ENCODE peak calls at places on chromosomes 5 and 9, in eight cellular contexts. One of them, this sample, is unnamed.

GRCh38 chr5:179163236-179164155 is 103.3 kb downstream of the ZNF354C start:
- DNase-seq in CD4-positive, CD25-positive, alpha-beta regulatory T cell: no peak
- DNase-seq in GM23338: no peak
- DNase-seq in brain microvascular endothelial cell: no peak
- DNase-seq in neural progenitor cell: no peak
- DNase-seq in Panc1: no peak
- DNase-seq in fibroblast of lung: no peak
- DNase-seq in astrocyte of the cerebellum: no peak
- DNase-seq in this sample: no peak

GRCh38 chr9:95486318-95486717 is 30.5 kb downstream of the PTCH1 start:
- DNase-seq in CD4-positive, CD25-positive, alpha-beta regulatory T cell: no peak
- DNase-seq in GM23338: no peak
- DNase-seq in brain microvascular endothelial cell: no peak
- DNase-seq in neural progenitor cell: no peak
- DNase-seq in Panc1: no peak
- DNase-seq in fibroblast of lung: no peak
- DNase-seq in astrocyte of the cerebellum: no peak
- DNase-seq in this sample: no peak

GRCh38 chr9:88587885-88588628 is 53.1 kb downstream of the NXNL2 start:
- DNase-seq in CD4-positive, CD25-positive, alpha-beta regulatory T cell: no peak
- DNase-seq in GM23338: no peak
- DNase-seq in brain microvascular endothelial cell: no peak
- DNase-seq in neural progenitor cell: no peak
- DNase-seq in Panc1: no peak
- DNase-seq in fibroblast of lung: no peak
- DNase-seq in astrocyte of the cerebellum: no peak
- DNase-seq in this sample: no peak

GRCh38 chr5:37109338-37109737 is 139.8 kb downstream of the CPLANE1 start:
- DNase-seq in CD4-positive, CD25-positive, alpha-beta regulatory T cell: no peak
- DNase-seq in GM23338: no peak
- DNase-seq in brain microvascular endothelial cell: no peak
- DNase-seq in neural progenitor cell: no peak
- DNase-seq in Panc1: no peak
- DNase-seq in fibroblast of lung: no peak
- DNase-seq in astrocyte of the cerebellum: no peak
- DNase-seq in this sample: no peak

GRCh38 chr9:125494555-125494920 is 212.5 kb downstream of the MAPKAP1 start:
- DNase-seq in CD4-positive, CD25-positive, alpha-beta regulatory T cell: no peak
- DNase-seq in GM23338: no peak
- DNase-seq in brain microvascular endothelial cell: no peak
- DNase-seq in neural progenitor cell: no peak
- DNase-seq in Panc1: no peak
- DNase-seq in fibroblast of lung: no peak
- DNase-seq in astrocyte of the cerebellum: no peak
- DNase-seq in this sample: no peak

GRCh38 chr5:32089146-32090000 is 84.7 kb downstream of the GOLPH3 start:
- DNase-seq in CD4-positive, CD25-positive, alpha-beta regulatory T cell: no peak
- DNase-seq in GM23338: no peak
- DNase-seq in brain microvascular endothelial cell: no peak
- DNase-seq in neural progenitor cell: no peak
- DNase-seq in Panc1: no peak
- DNase-seq in fibroblast of lung: no peak
- DNase-seq in astrocyte of the cerebellum: no peak
- DNase-seq in this sample: no peak

GRCh38 chr5:145681686-145682085 is 153.5 kb downstream of the PRELID2 start:
- DNase-seq in CD4-positive, CD25-positive, alpha-beta regulatory T cell: peak; percentile 13
- DNase-seq in GM23338: peak; percentile 79
- DNase-seq in brain microvascular endothelial cell: peak; percentile 85
- DNase-seq in neural progenitor cell: peak; percentile 74
- DNase-seq in Panc1: peak; percentile 58
- DNase-seq in fibroblast of lung: peak; percentile 82
- DNase-seq in astrocyte of the cerebellum: peak; percentile 63
- DNase-seq in this sample: peak; percentile 27

GRCh38 chr5:158978061-158978745 is 121.5 kb downstream of the EBF1 start:
- DNase-seq in CD4-positive, CD25-positive, alpha-beta regulatory T cell: no peak
- DNase-seq in GM23338: no peak
- DNase-seq in brain microvascular endothelial cell: peak; percentile 20
- DNase-seq in neural progenitor cell: no peak
- DNase-seq in Panc1: no peak
- DNase-seq in fibroblast of lung: peak; percentile 73
- DNase-seq in astrocyte of the cerebellum: peak; percentile 53
- DNase-seq in this sample: no peak

GRCh38 chr5:172403191-172403794 is 51.0 kb downstream of the SH3PXD2B start:
- DNase-seq in CD4-positive, CD25-positive, alpha-beta regulatory T cell: no peak
- DNase-seq in GM23338: peak; percentile 68
- DNase-seq in brain microvascular endothelial cell: no peak
- DNase-seq in neural progenitor cell: peak; percentile 69
- DNase-seq in Panc1: no peak
- DNase-seq in fibroblast of lung: peak; percentile 91
- DNase-seq in astrocyte of the cerebellum: peak; percentile 75
- DNase-seq in this sample: peak; percentile 75

GRCh38 chr5:623531-623930 is 11.4 kb downstream of the CEP72 start:
- DNase-seq in CD4-positive, CD25-positive, alpha-beta regulatory T cell: no peak
- DNase-seq in GM23338: no peak
- DNase-seq in brain microvascular endothelial cell: no peak
- DNase-seq in neural progenitor cell: no peak
- DNase-seq in Panc1: no peak
- DNase-seq in fibroblast of lung: no peak
- DNase-seq in astrocyte of the cerebellum: no peak
- DNase-seq in this sample: no peak

GRCh38 chr9:13705913-13706312 is 426.4 kb upstream of the MPDZ start:
- DNase-seq in CD4-positive, CD25-positive, alpha-beta regulatory T cell: no peak
- DNase-seq in GM23338: no peak
- DNase-seq in brain microvascular endothelial cell: peak; percentile 86
- DNase-seq in neural progenitor cell: peak; percentile 15
- DNase-seq in Panc1: no peak
- DNase-seq in fibroblast of lung: peak; percentile 80
- DNase-seq in astrocyte of the cerebellum: no peak
- DNase-seq in this sample: peak; percentile 99

GRCh38 chr9:10265102-10265708 is 347.6 kb downstream of the PTPRD start:
- DNase-seq in CD4-positive, CD25-positive, alpha-beta regulatory T cell: no peak
- DNase-seq in GM23338: no peak
- DNase-seq in brain microvascular endothelial cell: peak; percentile 95
- DNase-seq in neural progenitor cell: no peak
- DNase-seq in Panc1: no peak
- DNase-seq in fibroblast of lung: peak; percentile 96
- DNase-seq in astrocyte of the cerebellum: peak; percentile 93
- DNase-seq in this sample: peak; percentile 94

DNA sequence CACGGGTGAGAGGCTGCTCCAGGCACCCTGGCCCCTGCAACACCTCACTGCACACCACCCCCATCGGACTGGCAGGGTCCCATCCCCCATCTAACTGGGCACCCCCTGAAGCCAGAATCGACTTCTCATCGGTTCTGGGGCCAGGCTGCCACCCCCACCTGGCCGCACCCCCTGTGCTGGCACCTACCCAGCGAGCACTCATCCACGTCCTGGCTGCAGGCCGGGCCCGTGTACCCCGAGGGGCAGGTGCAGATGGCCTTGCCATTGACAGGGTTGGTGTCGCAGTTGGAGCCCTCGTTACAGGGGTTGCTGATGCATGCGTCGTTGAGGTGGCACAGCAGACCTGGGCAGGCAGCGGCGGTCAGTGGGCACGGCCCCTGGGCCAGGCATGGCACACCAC is 27.9 kb downstream of the NOTCH1 start:
- DNase-seq in CD4-positive, CD25-positive, alpha-beta regulatory T cell: no peak
- DNase-seq in GM23338: no peak
- DNase-seq in brain microvascular endothelial cell: no peak
- DNase-seq in neural progenitor cell: no peak
- DNase-seq in Panc1: no peak
- DNase-seq in fibroblast of lung: no peak
- DNase-seq in astrocyte of the cerebellum: no peak
- DNase-seq in this sample: no peak
- H3K4me3 ChIP-seq in CD4-positive, CD25-positive, alpha-beta regulatory T cell: no peak overlapping the region
- H3K4me3 ChIP-seq in GM23338: no peak overlapping the region
- H3K4me3 ChIP-seq in brain microvascular endothelial cell: no peak overlapping the region
- H3K4me3 ChIP-seq in neural progenitor cell: no peak overlapping the region
- H3K4me3 ChIP-seq in Panc1: no peak overlapping the region
- H3K4me3 ChIP-seq in fibroblast of lung: no peak overlapping the region
- H3K4me3 ChIP-seq in astrocyte of the cerebellum: no peak overlapping the region
- H3K4me3 ChIP-seq in this sample: no peak overlapping the region

GRCh38 chr5:142057697-142058056 is 44.9 kb upstream of the GNPDA1 start:
- DNase-seq in CD4-positive, CD25-positive, alpha-beta regulatory T cell: no peak
- DNase-seq in GM23338: no peak
- DNase-seq in brain microvascular endothelial cell: no peak
- DNase-seq in neural progenitor cell: no peak
- DNase-seq in Panc1: no peak
- DNase-seq in fibroblast of lung: no peak
- DNase-seq in astrocyte of the cerebellum: no peak
- DNase-seq in this sample: no peak

GRCh38 chr5:142059304-142059940 is 46.6 kb upstream of the GNPDA1 start:
- DNase-seq in CD4-positive, CD25-positive, alpha-beta regulatory T cell: no peak
- DNase-seq in GM23338: peak; percentile 58
- DNase-seq in brain microvascular endothelial cell: no peak
- DNase-seq in neural progenitor cell: no peak
- DNase-seq in Panc1: no peak
- DNase-seq in fibroblast of lung: peak; percentile 29
- DNase-seq in astrocyte of the cerebellum: no peak
- DNase-seq in this sample: no peak

GRCh38 chr5:142048272-142048671 is 35.4 kb upstream of the GNPDA1 start:
- DNase-seq in CD4-positive, CD25-positive, alpha-beta regulatory T cell: no peak
- DNase-seq in GM23338: peak; percentile 79
- DNase-seq in brain microvascular endothelial cell: no peak
- DNase-seq in neural progenitor cell: peak; percentile 17
- DNase-seq in Panc1: no peak
- DNase-seq in fibroblast of lung: no peak
- DNase-seq in astrocyte of the cerebellum: no peak
- DNase-seq in this sample: no peak

GRCh38 chr5:142056831-142057696 is 44.2 kb upstream of the GNPDA1 start:
- DNase-seq in CD4-positive, CD25-positive, alpha-beta regulatory T cell: no peak
- DNase-seq in GM23338: no peak
- DNase-seq in brain microvascular endothelial cell: no peak
- DNase-seq in neural progenitor cell: no peak
- DNase-seq in Panc1: no peak
- DNase-seq in fibroblast of lung: no peak
- DNase-seq in astrocyte of the cerebellum: peak; percentile 63
- DNase-seq in this sample: no peak

GRCh38 chr5:142053434-142054253 is 40.8 kb upstream of the GNPDA1 start:
- DNase-seq in CD4-positive, CD25-positive, alpha-beta regulatory T cell: no peak
- DNase-seq in GM23338: no peak
- DNase-seq in brain microvascular endothelial cell: peak; percentile 38
- DNase-seq in neural progenitor cell: no peak
- DNase-seq in Panc1: no peak
- DNase-seq in fibroblast of lung: peak; percentile 42
- DNase-seq in astrocyte of the cerebellum: no peak
- DNase-seq in this sample: peak; percentile 86
- H3K4me3 ChIP-seq in CD4-positive, CD25-positive, alpha-beta regulatory T cell: no peak overlapping the region
- H3K4me3 ChIP-seq in GM23338: no peak overlapping the region
- H3K4me3 ChIP-seq in brain microvascular endothelial cell: no peak overlapping the region
- H3K4me3 ChIP-seq in neural progenitor cell: no peak overlapping the region
- H3K4me3 ChIP-seq in Panc1: no peak overlapping the region
- H3K4me3 ChIP-seq in fibroblast of lung: no peak overlapping the region
- H3K4me3 ChIP-seq in astrocyte of the cerebellum: no peak overlapping the region
- H3K4me3 ChIP-seq in this sample: no peak overlapping the region

GRCh38 chr9:21679432-21679831 is 123.0 kb upstream of the MTAP start:
- DNase-seq in CD4-positive, CD25-positive, alpha-beta regulatory T cell: no peak
- DNase-seq in GM23338: no peak
- DNase-seq in brain microvascular endothelial cell: no peak
- DNase-seq in neural progenitor cell: no peak
- DNase-seq in Panc1: no peak
- DNase-seq in fibroblast of lung: no peak
- DNase-seq in astrocyte of the cerebellum: no peak
- DNase-seq in this sample: no peak

GRCh38 chr9:21674894-21675293 is 127.5 kb upstream of the MTAP start:
- DNase-seq in CD4-positive, CD25-positive, alpha-beta regulatory T cell: no peak
- DNase-seq in GM23338: no peak
- DNase-seq in brain microvascular endothelial cell: no peak
- DNase-seq in neural progenitor cell: no peak
- DNase-seq in Panc1: peak; percentile 67
- DNase-seq in fibroblast of lung: no peak
- DNase-seq in astrocyte of the cerebellum: no peak
- DNase-seq in this sample: no peak

GRCh38 chr9:21677387-21677786 is 125.0 kb upstream of the MTAP start:
- DNase-seq in CD4-positive, CD25-positive, alpha-beta regulatory T cell: no peak
- DNase-seq in GM23338: no peak
- DNase-seq in brain microvascular endothelial cell: no peak
- DNase-seq in neural progenitor cell: no peak
- DNase-seq in Panc1: no peak
- DNase-seq in fibroblast of lung: no peak
- DNase-seq in astrocyte of the cerebellum: no peak
- DNase-seq in this sample: no peak

GRCh38 chr9:21680590-21680989 is 121.8 kb upstream of the MTAP start:
- DNase-seq in CD4-positive, CD25-positive, alpha-beta regulatory T cell: no peak
- DNase-seq in GM23338: no peak
- DNase-seq in brain microvascular endothelial cell: no peak
- DNase-seq in neural progenitor cell: no peak
- DNase-seq in Panc1: no peak
- DNase-seq in fibroblast of lung: no peak
- DNase-seq in astrocyte of the cerebellum: no peak
- DNase-seq in this sample: no peak

GRCh38 chr9:21677834-21678233 is 124.6 kb upstream of the MTAP start:
- DNase-seq in CD4-positive, CD25-positive, alpha-beta regulatory T cell: no peak
- DNase-seq in GM23338: no peak
- DNase-seq in brain microvascular endothelial cell: peak; percentile 74
- DNase-seq in neural progenitor cell: no peak
- DNase-seq in Panc1: peak; percentile 99
- DNase-seq in fibroblast of lung: peak; percentile 78
- DNase-seq in astrocyte of the cerebellum: no peak
- DNase-seq in this sample: peak; percentile 61
- H3K4me3 ChIP-seq in CD4-positive, CD25-positive, alpha-beta regulatory T cell: no peak overlapping the region
- H3K4me3 ChIP-seq in GM23338: no peak overlapping the region
- H3K4me3 ChIP-seq in brain microvascular endothelial cell: peak overlapping the region; percentile 12
- H3K4me3 ChIP-seq in neural progenitor cell: no peak overlapping the region
- H3K4me3 ChIP-seq in Panc1: peak overlapping the region; percentile 21
- H3K4me3 ChIP-seq in fibroblast of lung: peak overlapping the region; percentile 5
- H3K4me3 ChIP-seq in astrocyte of the cerebellum: no peak overlapping the region
- H3K4me3 ChIP-seq in this sample: peak overlapping the region; percentile 8

DNA sequence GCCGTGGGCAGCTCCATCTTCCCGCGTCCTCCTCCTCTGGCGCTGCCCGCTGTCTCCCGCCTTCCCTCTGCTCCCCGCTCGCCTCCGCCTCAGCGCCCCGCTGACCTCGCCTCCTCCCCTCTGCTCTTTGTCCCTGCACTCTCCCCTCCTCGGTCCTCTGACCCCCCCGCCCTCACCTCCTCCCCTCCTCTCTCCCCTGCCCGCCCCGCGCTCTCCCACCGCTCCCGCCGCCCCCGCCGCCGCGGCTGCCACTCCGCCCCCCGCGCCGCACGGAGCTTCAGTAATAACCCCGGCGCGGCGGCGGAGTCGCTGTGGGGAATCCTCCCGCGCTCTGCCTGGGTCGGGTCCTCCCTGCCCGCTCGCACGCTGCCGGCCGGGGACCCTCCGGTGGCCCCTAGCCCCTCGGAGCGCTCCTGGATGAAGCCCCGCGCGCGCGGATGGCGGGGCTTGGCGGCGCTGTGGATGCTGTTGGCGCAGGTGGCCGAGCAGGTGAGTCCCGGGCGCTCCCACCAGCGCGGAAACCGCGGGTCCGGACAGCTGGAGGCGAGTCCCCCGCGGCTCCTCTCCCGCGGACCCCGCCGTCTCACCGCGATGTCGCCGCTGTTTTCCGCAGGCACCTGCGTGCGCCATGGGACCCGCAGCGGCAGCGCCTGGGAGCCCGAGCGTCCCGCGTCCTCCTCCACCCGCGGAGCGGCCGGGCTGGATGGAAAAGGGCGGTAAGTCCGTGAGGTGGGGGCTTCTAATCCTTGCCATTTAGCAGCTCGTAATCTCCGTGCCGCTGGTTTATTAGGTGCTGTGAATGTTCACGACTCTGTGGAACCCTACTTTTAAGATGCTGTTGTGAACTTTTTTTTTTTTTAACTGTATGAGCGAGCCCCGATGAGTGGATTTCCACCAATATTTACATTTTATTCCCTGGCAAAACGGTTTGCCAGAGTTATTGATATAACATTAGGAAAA is at the start of gene ADAMTS16:
- DNase-seq in CD4-positive, CD25-positive, alpha-beta regulatory T cell: no peak
- DNase-seq in GM23338: peak; percentile 76
- DNase-seq in brain microvascular endothelial cell: no peak
- DNase-seq in neural progenitor cell: peak; percentile 78
- DNase-seq in Panc1: no peak
- DNase-seq in fibroblast of lung: no peak
- DNase-seq in astrocyte of the cerebellum: no peak
- DNase-seq in this sample: no peak
- H3K4me3 ChIP-seq in CD4-positive, CD25-positive, alpha-beta regulatory T cell: no peak within 1 kb of the TSS
- H3K4me3 ChIP-seq in GM23338: peak within 1 kb of the TSS; percentile 67
- H3K4me3 ChIP-seq in brain microvascular endothelial cell: peak within 1 kb of the TSS; percentile 51
- H3K4me3 ChIP-seq in neural progenitor cell: peak within 1 kb of the TSS; percentile 63
- H3K4me3 ChIP-seq in Panc1: no peak within 1 kb of the TSS
- H3K4me3 ChIP-seq in fibroblast of lung: no peak within 1 kb of the TSS
- H3K4me3 ChIP-seq in astrocyte of the cerebellum: peak within 1 kb of the TSS; percentile 42
- H3K4me3 ChIP-seq in this sample: peak within 1 kb of the TSS; percentile 21